ENCODE peak calls at places on chromosomes 4 and X, in four cellular contexts. Q is A549, V is SK-N-SH, S is HepG2. E is an unnamed sample.

GRCh38 chr4:8307126-8307525 is 37.6 kb downstream of the HTRA3 start:
- DNase-seq in Q (no peak), V (no peak), S (no peak), E (no peak)

GRCh38 chr4:54683616-54684346 is 26.0 kb downstream of the KIT start:
- DNase-seq in Q (no peak), V (no peak), S (peak), E (no peak)

GRCh38 chr4:71545168-71545567 is 206.3 kb downstream of the SLC4A4 start:
- DNase-seq in Q (no peak), V (no peak), S (no peak), E (no peak)

GRCh38 chr4:102535398-102536082 is 34.4 kb downstream of the NFKB1 start:
- DNase-seq in Q (no peak), V (no peak), S (no peak), E (no peak)

GRCh38 chrX:120251471-120252011 is 929 bp downstream of the ZBTB33 start:
- DNase-seq in Q (peak), V (peak), S (peak), E (no peak)

GRCh38 chr4:780730-781492 is 45.0 kb downstream of the CPLX1 start:
- DNase-seq in Q (no peak), V (peak), S (no peak), E (no peak)

GRCh38 chrX:76555816-76556215 is 128.3 kb downstream of the MAGEE1 start:
- DNase-seq in Q (peak), V (peak), S (peak), E (no peak)

GRCh38 chr4:3420956-3421355 is 20.8 kb upstream of the HGFAC start:
- DNase-seq in Q (no peak), V (no peak), S (no peak), E (no peak)

GRCh38 chr4:41218703-41219102 is 4.4 kb upstream of the APBB2 start:
- DNase-seq in Q (no peak), V (no peak), S (no peak), E (no peak)

GRCh38 chrX:14014526-14014925 is 15.2 kb downstream of the GEMIN8 start:
- DNase-seq in Q (no peak), V (no peak), S (no peak), E (no peak)

GRCh38 chr4:158162637-158163036 is 10.2 kb downstream of the GASK1B start:
- DNase-seq in Q (peak), V (no peak), S (no peak), E (no peak)

GRCh38 chrX:126670258-126670657 is 117.6 kb upstream of the DCAF12L1 start:
- DNase-seq in Q (no peak), V (no peak), S (no peak), E (no peak)

GRCh38 chr4:4606321-4606720 is 64.5 kb upstream of the STX18 start:
- DNase-seq in Q (no peak), V (no peak), S (no peak), E (no peak)

GRCh38 chr4:74258949-74259348 is 49.3 kb upstream of the EPGN start:
- DNase-seq in Q (no peak), V (no peak), S (no peak), E (no peak)

GRCh38 chr4:7287918-7288280 is 95.6 kb downstream of the SORCS2 start:
- DNase-seq in Q (no peak), V (no peak), S (no peak), E (no peak)

GRCh38 chr4:121574618-121575017 is 122.2 kb downstream of the ANXA5 start:
- DNase-seq in Q (no peak), V (no peak), S (no peak), E (no peak)

GRCh38 chr4:153497988-153498967 is 32.1 kb downstream of the TMEM131L start:
- DNase-seq in Q (no peak), V (no peak), S (no peak), E (peak)

GRCh38 chr4:147773261-147774184 is 41.6 kb downstream of the ARHGAP10 start:
- DNase-seq in Q (no peak), V (no peak), S (no peak), E (no peak)

GRCh38 chr4:183124865-183125264 is 25.8 kb downstream of the WWC2 start:
- DNase-seq in Q (no peak), V (no peak), S (no peak), E (no peak)

GRCh38 chr4:86482851-86483490 is 111.1 kb upstream of the PTPN13 start:
- DNase-seq in Q (no peak), V (peak), S (no peak), E (no peak)

GRCh38 chr4:10075158-10075863 is 41.3 kb downstream of the WDR1 start:
- DNase-seq in Q (no peak), V (no peak), S (no peak), E (no peak)
- TF ChIP-seq SMC3 in Q (no peak), V (no peak), S (no peak), E (no peak)

GRCh38 chrX:46144566-46144965 is 400.7 kb downstream of the ZNF674 start:
- DNase-seq in Q (no peak), V (no peak), S (no peak), E (no peak)
- TF ChIP-seq PBX3 in Q (no peak), V (no peak), S (no peak), E (no peak)

GRCh38 chr4:82138376-82138775 is 235.4 kb downstream of the HNRNPD start:
- DNase-seq in Q (no peak), V (no peak), S (no peak), E (no peak)
- TF ChIP-seq SMC3 in Q (no peak), V (no peak), S (no peak), E (no peak)

GRCh38 chrX:85243155-85243554 is 424 bp downstream of the SATL1 start:
- DNase-seq in Q (no peak), V (peak), S (no peak), E (no peak)
- TF ChIP-seq PBX3 in Q (no peak), V (no peak), S (no peak), E (no peak)

GRCh38 chrX:20756585-20756984 is 489.9 kb upstream of the RPS6KA3 start:
- DNase-seq in Q (no peak), V (no peak), S (no peak), E (no peak)
- TF ChIP-seq SMC3 in Q (no peak), V (no peak), S (no peak), E (no peak)

DNA sequence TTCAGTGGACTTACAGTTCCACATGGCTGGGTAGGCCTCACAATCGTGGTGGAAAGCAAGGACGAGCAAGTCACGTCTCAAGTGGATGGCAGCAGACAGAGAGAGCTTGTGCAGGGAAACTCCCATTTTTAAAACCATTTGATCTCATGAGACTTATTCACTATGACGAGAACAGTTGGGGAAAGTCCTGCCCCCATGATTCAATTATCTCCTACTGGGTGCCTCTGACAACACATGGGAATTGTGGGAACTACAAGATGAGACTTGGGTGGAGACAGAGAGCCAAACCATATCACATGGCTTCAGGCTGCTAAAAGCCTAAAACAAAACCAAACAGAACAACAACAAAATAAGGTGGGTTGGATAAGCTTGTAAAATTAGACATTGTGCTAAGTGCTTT is 194.4 kb upstream of the CPEB2 start:
- DNase-seq in Q (no peak), V (no peak), S (no peak), E (no peak)
- TF ChIP-seq PBX3 in Q (no peak), V (no peak), S (no peak), E (no peak)

GRCh38 chr4:104969394-104970066 is 177.1 kb upstream of the TET2 start:
- DNase-seq in Q (no peak), V (no peak), S (no peak), E (peak)
- TF ChIP-seq SMC3 in Q (no peak), V (no peak), S (no peak), E (no peak)

DNA sequence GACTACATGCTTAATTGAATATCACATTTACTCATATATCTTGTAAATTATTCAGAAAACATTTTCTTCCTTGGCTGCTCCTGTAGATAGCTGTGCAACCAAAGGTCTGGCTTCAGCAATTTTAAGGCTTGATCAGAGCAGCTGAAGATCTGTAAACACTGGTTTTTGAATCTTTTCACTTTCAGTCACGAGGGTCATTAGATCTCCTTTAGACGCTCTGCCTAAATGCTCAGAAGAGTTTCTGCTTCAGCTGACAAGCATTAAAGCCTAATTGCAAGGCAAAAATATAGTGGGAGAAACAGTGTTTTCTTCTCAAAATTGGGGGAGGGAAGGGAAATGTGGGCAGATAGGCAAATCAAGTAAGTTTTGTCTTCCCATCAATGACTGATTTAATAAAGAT is 25.7 kb downstream of the TRPC5 start:
- DNase-seq in Q (no peak), V (no peak), S (no peak), E (peak)
- TF ChIP-seq PBX3 in Q (no peak), V (no peak), S (no peak), E (no peak)

E was measured in GM12878.